ENCODE peak calls at places on chromosomes 7 and 10, in six cellular contexts. F, M, H, K, Y and J are unnamed samples.

GRCh38 chr10:20768849-20769248 is 128.3 kb downstream of the NEBL start:
- DNase-seq in F (no peak), K (peak), Y (no peak), H (no peak), M (no peak), J (no peak)

GRCh38 chr10:118445535-118445934 is 103.4 kb upstream of the FAM204A start:
- DNase-seq in M (no peak), F (no peak), K (no peak), Y (no peak), H (no peak), J (no peak)

GRCh38 chr10:129972145-129972965 is 8.3 kb upstream of the EBF3 start:
- DNase-seq in H (no peak), F (peak), Y (no peak), M (no peak), K (peak), J (no peak)

GRCh38 chr7:42573904-42574692 is 337.1 kb upstream of the GLI3 start:
- DNase-seq in M (no peak), K (no peak), H (no peak), F (no peak), Y (no peak), J (peak)

GRCh38 chr7:10022957-10023356 is 950.7 kb upstream of the PHF14 start:
- DNase-seq in Y (peak), K (no peak), H (peak), M (no peak), F (no peak), J (no peak)

GRCh38 chr7:123729217-123729578 is 19.6 kb downstream of the WASL start:
- DNase-seq in H (no peak), M (no peak), F (no peak), K (no peak), Y (no peak), J (no peak)

GRCh38 chr10:12067336-12067735 is 1.4 kb upstream of the DHTKD1 start:
- DNase-seq in F (no peak), M (no peak), K (peak), H (no peak), Y (no peak), J (peak)

GRCh38 chr10:62919776-62920175 is 103.6 kb upstream of the EGR2 start:
- DNase-seq in H (no peak), F (no peak), K (no peak), M (no peak), Y (no peak), J (peak)

GRCh38 chr10:71378341-71379117 is 18.2 kb upstream of the CDH23 start:
- DNase-seq in Y (no peak), K (no peak), M (no peak), F (no peak), H (no peak), J (no peak)

GRCh38 chr10:24721254-24722106 is 2.2 kb downstream of the ARHGAP21 start:
- DNase-seq in K (no peak), H (no peak), Y (peak), F (no peak), M (no peak), J (no peak)

GRCh38 chr7:33589911-33590310 is 315.4 kb upstream of the BMPER start:
- DNase-seq in K (no peak), Y (no peak), F (no peak), H (no peak), M (no peak), J (no peak)

GRCh38 chr7:72007018-72007417 is 405.1 kb downstream of the CALN1 start:
- DNase-seq in Y (no peak), H (no peak), F (no peak), M (no peak), K (no peak), J (no peak)

GRCh38 chr10:130213286-130214080 is 77.3 kb downstream of the GLRX3 start:
- DNase-seq in Y (no peak), H (no peak), M (no peak), K (no peak), F (no peak), J (no peak)